ENCODE peak calls at places on chromosomes 3 and 15, in five cellular contexts. C, W, K, G and B are unnamed samples. For H3K27me3, the result is how much of the 10 kb centered on the place peaks cover.

GRCh38 chr3:12437861-12438260 is 46.4 kb upstream of the TSEN2 start:
- DNase-seq in K (peak), G (no peak), C (no peak), W (no peak), B (no peak)

GRCh38 chr3:115727135-115727534 is 103.8 kb downstream of the GAP43 start:
- DNase-seq in C (no peak), W (no peak), K (no peak), G (no peak), B (no peak)

GRCh38 chr15:96342611-96343528 is 12.4 kb downstream of the NR2F2 start:
- DNase-seq in K (no peak), C (no peak), G (no peak), W (peak), B (no peak)

GRCh38 chr15:58275785-58276184 is 137.6 kb downstream of the AQP9 start:
- DNase-seq in C (no peak), K (no peak), W (no peak), G (no peak), B (no peak)

GRCh38 chr15:44670087-44670945 is 6.9 kb upstream of the SPG11 start:
- DNase-seq in C (no peak), W (no peak), K (no peak), G (no peak), B (no peak)

GRCh38 chr15:39886418-39886817 is 33.6 kb downstream of the GPR176 start:
- DNase-seq in C (no peak), K (no peak), W (no peak), G (no peak), B (no peak)

GRCh38 chr3:194339356-194339755 is 11.8 kb downstream of the CPN2 start:
- DNase-seq in W (peak), G (no peak), C (no peak), K (no peak), B (no peak)

GRCh38 chr3:172213168-172213567 is 173.8 kb downstream of the FNDC3B start:
- DNase-seq in C (no peak), K (no peak), G (no peak), W (no peak), B (no peak)

GRCh38 chr3:152650177-152650576 is 184.8 kb upstream of the P2RY1 start:
- DNase-seq in G (no peak), K (no peak), C (no peak), W (no peak), B (no peak)

GRCh38 chr3:100941046-100941445 is 52.2 kb downstream of the ABI3BP start:
- DNase-seq in C (no peak), K (no peak), W (no peak), G (no peak), B (no peak)

GRCh38 chr3:176919836-176920760 is 277.2 kb downstream of the TBL1XR1 start:
- DNase-seq in K (no peak), C (no peak), W (no peak), G (no peak), B (peak)

GRCh38 chr15:91921188-91921820 is 67.8 kb downstream of the SLCO3A1 start:
- DNase-seq in K (no peak), G (no peak), W (no peak), C (no peak), B (no peak)

GRCh38 chr3:35944915-35945710 is 305.8 kb downstream of the ARPP21 start:
- DNase-seq in G (no peak), K (no peak), W (no peak), C (no peak), B (no peak)

GRCh38 chr15:41917767-41918430 is 24.0 kb upstream of the SPTBN5 start:
- DNase-seq in C (peak), W (no peak), K (no peak), G (no peak), B (no peak)

GRCh38 chr15:84734794-84735479 is 13.5 kb upstream of the ZNF592 start:
- DNase-seq in W (peak), C (peak), G (no peak), K (peak), B (no peak)

GRCh38 chr3:45907769-45908705 is 21.7 kb downstream of the CCR9 start:
- DNase-seq in K (no peak), W (no peak), C (no peak), G (no peak), B (no peak)

GRCh38 chr3:114093596-114093995 is 37.1 kb downstream of the QTRT2 start:
- DNase-seq in G (no peak), K (peak), C (no peak), W (no peak), B (no peak)

GRCh38 chr15:40253179-40253790 is 14.4 kb downstream of the PAK6 start:
- DNase-seq in G (no peak), W (no peak), C (no peak), K (no peak), B (no peak)

GRCh38 chr3:117700573-117701360 is 991.2 kb downstream of the TUSC7 start:
- DNase-seq in K (no peak), W (no peak), C (no peak), G (no peak), B (no peak)

GRCh38 chr15:67941643-67942315 is 101.9 kb upstream of the RNU6-1 start:
- DNase-seq in C (no peak), W (no peak), G (no peak), K (no peak), B (no peak)

GRCh38 chr3:43638594-43639447 is 17.0 kb upstream of the ANO10 start:
- DNase-seq in G (no peak), C (no peak), K (no peak), W (peak), B (no peak)

GRCh38 chr3:186514296-186515002 is 29.7 kb downstream of the CRYGS start:
- DNase-seq in K (no peak), G (no peak), W (peak), C (no peak), B (no peak)

GRCh38 chr15:85785887-85786777 is 8.6 kb downstream of the KLHL25 start:
- DNase-seq in K (no peak), W (no peak), C (no peak), G (no peak), B (no peak)

GRCh38 chr3:139202226-139202958 is 141.4 kb upstream of the MRPS22 start:
- DNase-seq in G (no peak), K (no peak), W (peak), C (no peak), B (peak)
- TF ChIP-seq CTCF in G (no peak), K (no peak), W (peak), C (no peak), B (no peak)

DNA sequence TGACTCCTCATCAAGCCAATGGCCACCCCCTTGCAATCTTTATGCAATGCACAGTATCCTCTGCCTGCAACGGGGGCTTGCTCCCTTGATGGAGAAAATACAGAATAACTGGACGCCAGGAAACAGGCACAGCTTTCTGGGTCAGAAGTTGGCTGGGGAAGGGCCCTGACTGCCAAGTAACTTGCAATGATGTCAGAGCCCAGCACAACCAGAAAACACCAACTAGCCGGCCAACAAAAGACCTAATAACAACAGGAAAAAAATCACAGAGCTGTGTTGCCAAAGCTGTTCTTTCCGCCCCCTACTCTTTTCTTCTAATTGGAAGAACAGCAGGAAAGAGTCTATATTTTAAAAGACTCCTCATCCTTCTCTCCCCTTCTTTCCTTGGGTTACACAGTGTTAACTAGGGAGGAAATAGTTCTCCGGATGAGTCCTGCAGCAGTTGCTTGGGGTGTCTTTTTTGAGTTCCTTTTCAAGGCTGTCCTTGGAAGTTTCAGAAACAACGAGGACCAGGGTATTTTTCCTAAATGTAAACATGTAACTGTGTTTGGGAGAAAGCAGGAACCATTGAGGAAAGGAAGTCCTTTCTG is 1.4 kb upstream of the SEMA6D start:
- DNase-seq in G (no peak), C (no peak), K (no peak), W (no peak), B (no peak)
- H3K27me3 ChIP-seq in G (under half), C (under half), K (under half), W (under half), B (under half)

GRCh38 chr3:11137627-11137959 is 16.7 kb upstream of the HRH1 start:
- DNase-seq in C (no peak), W (no peak), G (no peak), K (no peak), B (no peak)
- TF ChIP-seq POLR2AphosphoS5 in C (no peak), W (no peak), G (no peak), K (no peak), B (no peak)

GRCh38 chr3:183825380-183826161 is at the start of gene MAP6D1:
- DNase-seq in W (peak), C (no peak), K (no peak), G (peak), B (peak)
- TF ChIP-seq CTCF in W (peak), C (no peak), K (no peak), G (no peak), B (no peak)

DNA sequence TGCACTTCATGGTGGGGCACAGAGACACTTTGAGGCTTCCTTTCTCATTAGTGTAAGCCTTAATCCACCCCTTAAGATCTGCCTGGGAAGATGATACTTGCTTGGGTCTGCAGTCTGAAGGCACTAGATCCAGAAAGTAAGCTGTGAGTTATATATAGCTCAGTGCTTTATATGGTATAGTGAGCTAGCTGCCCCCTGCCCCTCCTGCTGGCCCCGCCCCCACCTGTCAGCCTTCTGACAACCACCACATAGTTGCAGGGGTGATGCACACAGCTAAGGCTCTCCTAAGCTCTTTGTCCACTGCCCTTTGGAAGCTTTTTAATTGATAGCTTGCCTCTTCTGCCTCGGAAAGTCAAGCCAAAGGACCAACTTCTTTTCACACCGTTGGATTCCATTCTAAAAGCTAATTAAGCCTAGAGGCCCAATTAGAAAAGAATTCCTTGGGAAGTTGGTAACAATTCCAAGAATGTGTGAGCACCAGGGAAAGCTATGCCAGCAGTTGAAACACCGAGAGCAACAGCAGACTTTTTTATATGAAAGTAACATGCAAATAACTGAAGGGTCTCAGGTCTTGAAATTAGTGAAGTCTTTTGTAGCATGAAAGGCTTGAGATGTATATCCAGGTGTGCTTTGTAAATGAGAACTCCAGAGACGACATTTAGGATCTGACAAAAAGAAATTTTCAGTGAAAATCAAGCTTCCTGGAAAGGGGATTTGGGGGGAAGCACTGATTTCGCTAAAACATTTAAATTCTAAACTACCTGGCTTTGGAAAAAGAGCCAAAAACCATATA is 2.3 kb downstream of the TPM1 start:
- DNase-seq in K (peak), C (no peak), W (peak), G (no peak), B (no peak)
- H3K27me3 ChIP-seq in K (under half), C (under half), W (under half), G (under half), B (under half)

GRCh38 chr3:31926543-31926942 is 54.5 kb downstream of the OSBPL10 start:
- DNase-seq in W (no peak), C (no peak), G (no peak), K (no peak), B (no peak)
- TF ChIP-seq POLR2AphosphoS5 in W (no peak), C (no peak), G (no peak), K (no peak), B (no peak)

DNA sequence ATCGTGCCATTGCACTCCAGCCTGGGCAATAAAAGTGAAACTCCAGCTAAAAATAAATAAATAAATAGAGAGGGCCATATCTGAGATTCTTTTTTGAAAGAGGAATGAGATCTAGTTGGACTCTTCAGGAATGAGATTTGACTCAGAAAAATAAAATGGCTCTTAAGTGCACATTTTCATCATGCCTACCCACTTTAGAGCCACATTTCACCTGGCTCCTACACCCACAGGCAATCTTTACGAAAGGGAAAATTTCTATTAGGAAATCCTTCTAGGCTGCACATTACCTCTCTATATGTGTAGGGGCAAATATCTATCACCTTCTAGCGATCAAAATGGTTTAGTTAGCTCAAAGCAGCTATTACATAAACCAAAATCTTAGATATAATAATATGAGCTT is 16.9 kb upstream of the NLGN1 start:
- DNase-seq in K (no peak), W (no peak), C (no peak), G (no peak), B (no peak)
- TF ChIP-seq CTCF in K (no peak), W (no peak), C (no peak), G (no peak), B (no peak)

GRCh38 chr15:82056900-82057825 is 11.3 kb upstream of the MEX3B start:
- DNase-seq in C (no peak), G (no peak), W (peak), K (no peak), B (no peak)
- H3K27me3 ChIP-seq in C (under half), G (under half), W (half or more), K (under half), B (under half)